ENCODE peak calls at places on chromosomes 5 and 9, in eight cellular contexts. G is lung, E is AG10803, D is bronchial epithelial cell, S is uterus, A is fibroblast of mammary gland, W is psoas muscle, Y is breast epithelium. B is an unnamed sample.

GRCh38 chr9:87818308-87818707 is 64.4 kb upstream of the SPATA31E1 start:
- DNase-seq in G (no peak), E (no peak), D (no peak), S (no peak), A (no peak), W (no peak), Y (no peak), B (no peak)

GRCh38 chr5:170254056-170254455 is 21.3 kb downstream of the C5orf58 start:
- DNase-seq in G (no peak), E (no peak), D (peak; percentile 98), S (no peak), A (peak; percentile 33), W (no peak), Y (peak; percentile 67), B (no peak)

GRCh38 chr5:96881511-96882115 is 5.3 kb downstream of the ERAP2 start:
- DNase-seq in G (no peak), E (peak; percentile 40), D (peak; percentile 86), S (no peak), A (peak; percentile 69), W (no peak), Y (no peak), B (no peak)

GRCh38 chr5:33679791-33680190 is 212.0 kb downstream of the ADAMTS12 start:
- DNase-seq in G (no peak), E (peak; percentile 88), D (no peak), S (no peak), A (peak; percentile 94), W (no peak), Y (no peak), B (no peak)

GRCh38 chr9:120792898-120793765 is at the start of gene FBXW2:
- DNase-seq in G (peak; percentile 91), E (peak; percentile 86), D (peak; percentile 82), S (peak; percentile 87), A (peak; percentile 85), W (peak; percentile 96), Y (peak; percentile 79), B (peak; percentile 92)

GRCh38 chr9:137029058-137029922 is 1.3 kb upstream of the ABCA2 start:
- DNase-seq in G (peak; percentile 82), E (peak; percentile 32), D (peak; percentile 23), S (peak; percentile 65), A (peak; percentile 51), W (peak; percentile 88), Y (no peak), B (peak; percentile 45)

GRCh38 chr5:23450187-23450586 is 57.2 kb upstream of the PRDM9 start:
- DNase-seq in G (no peak), E (no peak), D (no peak), S (no peak), A (no peak), W (no peak), Y (no peak), B (no peak)

GRCh38 chr9:38112010-38112409 is 43.0 kb upstream of the SHB start:
- DNase-seq in G (no peak), E (no peak), D (peak; percentile 29), S (no peak), A (no peak), W (no peak), Y (no peak), B (no peak)

GRCh38 chr9:129557192-129558036 is 63.5 kb downstream of the C9orf50 start:
- DNase-seq in G (no peak), E (no peak), D (no peak), S (no peak), A (no peak), W (no peak), Y (no peak), B (peak; percentile 75)

GRCh38 chr9:131739988-131740648 is at the start of gene RAPGEF1:
- DNase-seq in G (peak; percentile 77), E (peak; percentile 35), D (no peak), S (peak; percentile 54), A (no peak), W (peak; percentile 90), Y (peak; percentile 34), B (peak; percentile 80)

GRCh38 chr9:70466976-70467551 is 52.6 kb upstream of the KLF9 start:
- DNase-seq in G (no peak), E (peak; percentile 79), D (peak; percentile 96), S (no peak), A (peak; percentile 99), W (peak; percentile 56), Y (no peak), B (no peak)

GRCh38 chr5:143733635-143734341 is 78.2 kb upstream of the HMHB1 start:
- DNase-seq in G (no peak), E (peak; percentile 77), D (peak; percentile 8), S (no peak), A (no peak), W (no peak), Y (no peak), B (no peak)

GRCh38 chr5:78009937-78010527 is 233.9 kb upstream of the TBCA start:
- DNase-seq in G (no peak), E (peak; percentile 91), D (no peak), S (no peak), A (peak; percentile 91), W (no peak), Y (no peak), B (no peak)

GRCh38 chr5:123701511-123702200 is 189.7 kb downstream of the CSNK1G3 start:
- DNase-seq in G (no peak), E (no peak), D (no peak), S (no peak), A (no peak), W (no peak), Y (no peak), B (no peak)

GRCh38 chr5:65037845-65038815 is 269.4 kb downstream of the CWC27 start:
- DNase-seq in G (no peak), E (no peak), D (peak; percentile 50), S (no peak), A (no peak), W (no peak), Y (no peak), B (no peak)

GRCh38 chr9:122144836-122145235 is 14.7 kb downstream of the NDUFA8 start:
- DNase-seq in G (no peak), E (no peak), D (no peak), S (no peak), A (no peak), W (no peak), Y (no peak), B (no peak)
- TF ChIP-seq CTCF in G (no peak), E (peak; percentile 47), D (peak; percentile 33), S (peak; percentile 8), A (peak; percentile 47), W (no peak), Y (no peak), B (no peak)

DNA sequence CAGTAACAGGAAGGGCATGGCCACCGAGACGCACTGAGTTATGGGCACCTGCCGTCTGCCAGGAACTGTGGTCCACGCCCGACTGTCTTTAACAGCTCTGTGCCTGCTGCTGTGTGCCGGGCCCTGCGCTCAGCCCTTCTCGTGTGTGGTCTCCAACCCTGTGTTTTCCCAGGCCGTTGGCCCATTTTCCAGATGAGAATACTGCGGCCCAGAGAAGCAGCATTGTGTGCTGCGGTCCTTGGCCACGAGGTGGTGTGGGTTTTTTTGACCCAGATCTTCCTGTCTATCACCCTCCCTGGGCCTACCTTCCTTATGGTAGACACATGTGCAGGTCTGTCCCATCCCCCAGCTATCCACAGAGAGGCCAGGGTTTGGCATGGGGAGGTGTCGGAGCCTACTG is 47.0 kb downstream of the RXRA start:
- DNase-seq in G (no peak), E (no peak), D (no peak), S (no peak), A (no peak), W (no peak), Y (no peak), B (no peak)
- TF ChIP-seq CTCF in G (no peak), E (no peak), D (no peak), S (no peak), A (no peak), W (peak; percentile 28), Y (no peak), B (peak; percentile 34)

GRCh38 chr5:135880278-135880677 is 15.4 kb downstream of the IL9 start:
- DNase-seq in G (no peak), E (no peak), D (no peak), S (no peak), A (peak; percentile 15), W (no peak), Y (no peak), B (peak; percentile 34)
- TF ChIP-seq CTCF in G (no peak), E (peak; percentile 35), D (peak; percentile 27), S (no peak), A (peak; percentile 43), W (no peak), Y (no peak), B (no peak)

DNA sequence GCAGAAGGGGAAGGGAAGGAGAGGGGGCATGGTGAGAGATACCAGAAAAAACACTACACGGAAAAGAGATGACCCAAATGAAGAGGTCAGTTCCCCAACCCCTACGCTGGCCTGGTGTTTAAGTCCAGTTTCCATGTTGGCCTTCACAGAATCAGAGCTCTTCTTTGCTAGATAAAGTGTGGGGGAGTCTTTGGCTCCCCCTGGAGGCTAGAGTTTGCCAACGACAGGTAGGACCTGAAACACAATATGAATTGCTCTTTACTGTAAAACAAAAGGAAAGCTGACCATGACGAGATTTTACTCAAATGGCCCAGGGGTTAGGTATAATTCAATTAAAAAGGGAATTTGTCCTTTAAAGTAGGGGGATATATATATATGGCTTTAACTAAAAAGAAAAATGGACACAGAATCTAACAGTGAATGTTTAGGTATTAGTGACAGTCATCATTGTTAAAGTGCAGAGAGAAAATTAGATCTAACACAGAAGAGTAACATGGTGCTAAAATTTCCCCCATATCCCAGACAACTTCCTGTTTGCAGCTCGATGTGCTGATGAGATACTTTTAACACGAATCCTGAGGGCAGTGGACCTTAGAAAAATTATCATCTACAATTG is 92.0 kb downstream of the SV2C start:
- DNase-seq in G (peak; percentile 38), E (peak; percentile 38), D (peak; percentile 54), S (no peak), A (peak; percentile 37), W (no peak), Y (no peak), B (no peak)
- TF ChIP-seq CTCF in G (peak; percentile 34), E (peak; percentile 81), D (peak; percentile 81), S (peak; percentile 17), A (peak; percentile 80), W (peak; percentile 18), Y (no peak), B (no peak)

DNA sequence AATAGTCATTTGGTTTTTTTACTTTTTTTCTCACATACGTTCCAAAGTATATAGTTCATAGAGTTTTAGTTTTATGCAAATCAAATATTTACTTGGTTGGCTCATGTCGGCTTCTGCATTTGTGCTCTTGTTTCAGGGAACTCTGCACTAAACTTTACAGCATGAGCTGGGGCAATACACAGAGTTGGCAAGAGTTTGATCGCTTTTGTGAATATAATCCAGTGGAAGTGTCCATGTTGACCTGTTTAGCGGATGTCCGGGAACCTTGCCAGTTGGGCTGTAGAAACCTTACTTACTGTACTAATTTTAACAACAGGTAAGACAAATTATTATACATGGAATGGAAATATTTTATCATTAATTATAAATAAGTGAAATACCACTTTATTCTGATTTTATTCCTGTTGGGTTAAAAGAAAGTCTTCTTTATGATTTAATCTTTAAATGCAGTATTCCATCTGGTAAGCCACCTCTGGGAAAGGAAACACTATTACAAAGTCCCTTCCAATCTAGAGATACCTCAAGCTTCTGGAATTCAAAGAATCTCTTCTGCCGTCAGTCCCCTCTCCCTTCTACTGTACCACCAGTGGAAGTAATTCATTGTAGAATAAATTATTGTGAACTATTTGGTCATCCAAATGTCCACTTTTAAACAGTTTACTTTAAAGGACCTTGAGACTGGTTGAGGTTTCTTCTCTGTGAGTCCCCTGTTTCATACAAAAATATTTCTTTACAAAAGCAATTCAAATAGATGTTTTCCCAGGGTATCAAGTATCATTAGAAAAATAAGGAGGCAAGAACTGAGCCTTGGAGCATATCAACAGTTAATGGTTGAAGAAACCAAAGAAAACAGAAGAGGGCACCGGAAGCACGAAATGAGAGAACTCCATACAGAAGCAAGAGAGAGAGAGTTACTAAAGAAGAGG is 45.2 kb upstream of the GLIPR2 start:
- DNase-seq in G (no peak), E (peak; percentile 82), D (peak; percentile 38), S (peak; percentile 31), A (peak; percentile 44), W (no peak), Y (no peak), B (no peak)
- TF ChIP-seq CTCF in G (no peak), E (no peak), D (no peak), S (no peak), A (peak; percentile 3), W (no peak), Y (no peak), B (no peak)